ENCODE peak calls at places on chromosomes 2 and 18, in six cellular contexts. L is heart left ventricle, U is esophagus squamous epithelium, F is AG09309, Q is lower lobe of right lung, P is fibroblast of the aortic adventitia. E is an unnamed sample.

GRCh38 chr18:63567276-63567675 is 19.9 kb upstream of the SERPINB13 start:
- DNase-seq in F (no peak), Q (no peak), U (no peak), P (no peak), L (no peak), E (no peak)

GRCh38 chr18:58514773-58515172 is 114.1 kb downstream of the ALPK2 start:
- DNase-seq in L (no peak), Q (no peak), P (no peak), U (no peak), F (no peak), E (no peak)

GRCh38 chr18:74288041-74288440 is 3.7 kb downstream of the CYB5A start:
- DNase-seq in P (no peak), L (no peak), F (no peak), Q (no peak), U (no peak), E (no peak)

GRCh38 chr18:68177807-68178702 is 536.9 kb downstream of the TMX3 start:
- DNase-seq in U (no peak), L (no peak), F (peak), Q (no peak), P (peak), E (no peak)

GRCh38 chr2:25274868-25275574 is 66.7 kb downstream of the DNMT3A start:
- DNase-seq in P (peak), F (no peak), Q (peak), L (peak), U (no peak), E (peak)

GRCh38 chr2:149612122-149612521 is 24.5 kb upstream of the MMADHC start:
- DNase-seq in F (no peak), L (no peak), U (no peak), Q (no peak), P (peak), E (no peak)

GRCh38 chr2:64636105-64636873 is 17.4 kb downstream of the SERTAD2 start:
- DNase-seq in U (no peak), L (no peak), P (no peak), F (no peak), Q (no peak), E (peak)

GRCh38 chr2:39772086-39772811 is 6.8 kb downstream of the THUMPD2 start:
- DNase-seq in Q (no peak), P (peak), U (no peak), L (no peak), F (no peak), E (no peak)

GRCh38 chr2:38415023-38415422 is 38.0 kb upstream of the ATL2 start:
- DNase-seq in P (no peak), Q (no peak), F (no peak), U (no peak), L (no peak), E (peak)

GRCh38 chr2:15943914-15944313 is 3.6 kb downstream of the MYCN start:
- DNase-seq in Q (no peak), P (no peak), L (peak), U (no peak), F (no peak), E (no peak)

GRCh38 chr2:1654696-1655374 is 89.5 kb downstream of the PXDN start:
- DNase-seq in U (no peak), L (no peak), F (no peak), Q (no peak), P (no peak), E (peak)

GRCh38 chr2:1653137-1653789 is 91.1 kb downstream of the PXDN start:
- DNase-seq in F (peak), Q (peak), L (no peak), U (no peak), P (peak), E (peak)

GRCh38 chr2:1655461-1655860 is 88.9 kb downstream of the PXDN start:
- DNase-seq in P (no peak), L (no peak), Q (no peak), U (no peak), F (no peak), E (peak)

GRCh38 chr2:1656326-1656960 is 87.9 kb downstream of the PXDN start:
- DNase-seq in P (no peak), U (no peak), Q (no peak), F (no peak), L (no peak), E (peak)

DNA sequence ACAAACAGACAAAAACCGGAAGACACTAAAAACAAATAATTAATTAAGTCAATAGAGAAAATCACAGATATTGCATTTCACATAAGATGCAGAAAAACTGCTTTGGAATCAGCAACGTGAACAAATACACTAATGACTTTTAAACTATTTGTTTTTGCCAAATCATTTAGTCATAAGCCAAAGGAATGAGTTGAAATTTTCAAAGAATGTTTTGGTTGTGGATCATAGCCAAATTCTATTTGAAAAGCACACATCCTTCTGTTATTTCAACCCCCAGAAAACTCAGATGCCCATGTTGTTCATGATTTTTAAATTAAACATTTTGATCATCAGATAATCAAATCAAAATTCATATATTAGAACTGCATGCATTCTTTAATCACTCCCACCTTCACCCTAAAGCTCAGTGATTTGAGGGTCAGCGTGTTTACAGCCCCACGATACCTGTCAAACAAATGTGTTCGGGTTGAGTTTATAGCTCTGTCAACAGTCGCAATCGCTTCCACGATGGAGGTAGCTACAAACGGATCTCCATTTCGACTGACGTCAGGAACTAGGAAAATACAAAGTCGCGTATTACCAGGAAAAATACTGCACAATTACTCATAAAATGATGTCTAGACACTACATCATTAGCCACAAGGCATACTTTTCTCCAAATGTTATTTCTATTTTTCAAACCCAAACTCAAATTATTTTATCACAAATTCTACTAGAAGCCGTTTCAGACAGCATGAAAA is 90.2 kb downstream of the PXDN start:
- DNase-seq in F (peak), L (no peak), Q (no peak), P (peak), U (no peak), E (no peak)
- H3K4me3 ChIP-seq in F (no peak), L (peak), Q (no peak), P (no peak), U (no peak), E (no peak)

DNA sequence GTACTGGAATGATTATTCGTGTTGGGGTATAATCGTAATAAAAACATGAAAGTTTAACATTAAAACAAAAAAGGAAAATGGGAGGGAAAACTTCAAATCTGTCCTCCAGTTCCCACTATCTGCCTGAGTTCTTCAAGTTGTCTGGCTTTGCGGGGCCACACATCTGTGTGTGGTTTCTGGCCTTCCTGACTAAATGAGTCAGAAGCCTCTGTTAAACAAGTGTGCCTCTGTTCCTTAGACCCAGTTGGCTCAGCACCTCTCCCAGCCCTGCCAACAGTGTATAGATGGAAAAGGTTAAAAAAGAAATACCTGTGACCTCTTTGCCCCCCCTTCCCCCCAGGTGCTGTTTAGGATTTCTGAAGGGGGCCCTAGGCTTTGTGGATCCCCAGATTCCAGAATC is 30.2 kb downstream of the XDH start:
- DNase-seq in F (peak), P (peak), Q (no peak), U (no peak), L (no peak), E (no peak)
- H3K4me3 ChIP-seq in F (no peak), P (no peak), Q (no peak), U (no peak), L (no peak), E (no peak)

DNA sequence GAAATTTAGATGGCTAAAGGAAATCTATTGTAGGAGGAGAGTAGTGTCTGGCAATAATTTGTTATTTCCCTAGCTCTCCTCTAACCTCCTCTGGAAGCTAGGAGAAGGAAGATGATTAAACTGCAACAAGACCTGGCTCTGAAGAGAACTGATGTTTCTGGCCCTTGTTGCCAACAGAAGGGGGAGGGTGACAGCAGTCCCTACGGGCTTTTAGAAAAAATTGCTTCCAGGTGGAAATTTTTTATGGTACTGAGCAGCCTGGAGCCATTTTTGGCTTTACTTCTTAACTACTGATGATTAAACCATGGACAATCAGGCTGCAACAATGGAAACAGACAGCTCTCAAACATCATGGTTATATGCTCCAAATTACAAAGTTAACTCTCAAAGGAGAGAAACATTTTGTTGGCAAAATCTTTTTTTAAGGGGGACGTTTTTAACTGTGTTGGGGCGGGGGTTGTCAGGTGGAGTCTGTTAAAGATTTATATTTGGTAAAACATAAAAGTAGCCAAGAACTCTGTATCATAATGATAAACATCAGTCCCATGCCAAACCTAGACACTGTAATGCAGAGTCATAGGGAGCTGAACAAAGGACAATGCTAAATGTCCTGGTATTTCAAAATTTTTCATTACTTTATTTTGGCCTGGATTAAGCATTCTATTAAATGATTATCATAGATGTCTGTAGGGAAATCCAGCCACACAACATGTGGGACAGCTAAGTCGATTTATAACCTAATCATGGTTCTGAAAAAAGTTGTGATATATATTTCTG is 70.0 kb downstream of the EXOC6B start:
- DNase-seq in U (no peak), Q (no peak), P (peak), L (no peak), F (peak), E (no peak)
- H3K4me3 ChIP-seq in U (no peak), Q (no peak), P (no peak), L (no peak), F (no peak), E (no peak)

DNA sequence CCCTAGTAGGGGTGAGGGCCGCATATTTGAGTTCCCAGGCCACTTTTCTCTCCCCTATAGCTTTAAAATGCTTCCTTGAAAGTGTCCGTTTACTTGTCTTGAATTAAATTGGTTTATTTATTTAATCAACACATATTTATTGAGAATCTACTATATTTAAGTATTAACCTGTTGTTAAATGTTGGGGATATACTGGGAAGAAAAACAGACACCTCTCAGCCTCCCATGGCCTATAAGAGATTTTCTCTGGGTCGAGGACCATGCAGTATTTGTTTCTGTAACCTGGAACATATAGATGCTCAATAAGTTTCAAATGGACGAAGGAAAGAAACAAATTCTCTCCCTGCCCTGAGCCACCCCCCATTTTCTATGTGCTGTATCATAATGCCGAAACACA is 98.6 kb downstream of the INSIG2 start:
- DNase-seq in U (no peak), F (no peak), Q (no peak), L (no peak), P (no peak), E (no peak)
- H3K4me3 ChIP-seq in U (peak), F (peak), Q (peak), L (peak), P (peak), E (peak)

GRCh38 chr2:160666677-160667061 is 173.1 kb upstream of the RBMS1 start:
- DNase-seq in Q (no peak), F (no peak), L (no peak), U (no peak), P (no peak), E (no peak)
- H3K4me3 ChIP-seq in Q (no peak), F (peak), L (peak), U (peak), P (peak), E (peak)